ENCODE peak calls at places on chromosomes 12 and 14, in ten cellular contexts. Y, V, W, K, J, L, S, B, X and N are unnamed samples.

GRCh38 chr14:89277229-89277628 is 139.8 kb downstream of the FOXN3 start:
- DNase-seq in V (no peak), B (no peak), Y (no peak), W (no peak), X (no peak), L (no peak), S (no peak), K (no peak), J (no peak), N (no peak)

GRCh38 chr12:71684081-71684480 is 1.8 kb upstream of the TMEM19 start:
- DNase-seq in B (no peak), X (no peak), Y (no peak), J (peak), W (peak), L (no peak), V (no peak), K (no peak), S (no peak), N (no peak)

GRCh38 chr12:90368081-90368480 is 586.9 kb downstream of the CCER1 start:
- DNase-seq in B (peak), L (no peak), J (no peak), X (no peak), V (no peak), Y (no peak), S (no peak), K (no peak), W (no peak), N (no peak)

GRCh38 chr14:96078687-96079016 is 39.5 kb downstream of the C14orf132 start:
- DNase-seq in Y (no peak), S (no peak), X (no peak), K (no peak), J (no peak), W (no peak), B (no peak), L (no peak), V (no peak), N (no peak)

GRCh38 chr12:47652491-47653234 is 53.2 kb downstream of the RPAP3 start:
- DNase-seq in B (no peak), L (no peak), X (no peak), S (no peak), V (no peak), K (no peak), W (peak), Y (peak), J (peak), N (peak)

GRCh38 chr12:6020930-6021329 is 75.9 kb upstream of the ANO2 start:
- DNase-seq in X (no peak), W (no peak), K (no peak), J (no peak), B (no peak), Y (no peak), V (no peak), L (no peak), S (no peak), N (no peak)

GRCh38 chr12:106068296-106068695 is 70.5 kb downstream of the NUAK1 start:
- DNase-seq in X (no peak), V (no peak), W (no peak), J (no peak), S (no peak), L (no peak), B (no peak), K (no peak), Y (no peak), N (no peak)

GRCh38 chr12:127063339-127064090 is 1203.5 kb upstream of the TMEM132C start:
- DNase-seq in W (no peak), B (no peak), S (no peak), V (no peak), X (no peak), L (no peak), K (no peak), Y (no peak), J (no peak), N (no peak)

GRCh38 chr12:45273717-45274271 is 57.9 kb downstream of the ANO6 start:
- DNase-seq in S (no peak), W (peak), B (peak), X (peak), J (peak), V (peak), Y (no peak), K (peak), L (no peak), N (no peak)

GRCh38 chr14:62934439-62934838 is 110.8 kb downstream of the KCNH5 start:
- DNase-seq in K (no peak), Y (no peak), B (no peak), X (no peak), W (no peak), S (no peak), V (no peak), J (no peak), L (no peak), N (no peak)

GRCh38 chr14:77989441-77989891 is 180.7 kb upstream of the NRXN3 start:
- DNase-seq in V (no peak), J (no peak), L (peak), S (no peak), W (no peak), X (no peak), Y (peak), B (no peak), K (no peak), N (no peak)

GRCh38 chr12:128976120-128976519 is 122.8 kb downstream of the GLT1D1 start:
- DNase-seq in W (no peak), L (peak), V (peak), S (peak), J (peak), K (no peak), Y (peak), B (no peak), X (no peak), N (no peak)

GRCh38 chr12:21516281-21516680 is 9.8 kb upstream of the SPX start:
- DNase-seq in K (no peak), X (no peak), Y (no peak), J (no peak), W (no peak), V (no peak), B (no peak), L (no peak), S (no peak), N (no peak)

GRCh38 chr12:1443421-1444141 is 150.8 kb downstream of the FBXL14 start:
- DNase-seq in S (no peak), J (no peak), W (no peak), L (no peak), Y (peak), X (peak), K (no peak), V (no peak), B (peak), N (no peak)

GRCh38 chr12:57215668-57216013 is 953 bp upstream of the NXPH4 start:
- DNase-seq in L (no peak), S (no peak), Y (peak), J (no peak), W (no peak), X (no peak), V (no peak), B (peak), K (no peak), N (no peak)

DNA sequence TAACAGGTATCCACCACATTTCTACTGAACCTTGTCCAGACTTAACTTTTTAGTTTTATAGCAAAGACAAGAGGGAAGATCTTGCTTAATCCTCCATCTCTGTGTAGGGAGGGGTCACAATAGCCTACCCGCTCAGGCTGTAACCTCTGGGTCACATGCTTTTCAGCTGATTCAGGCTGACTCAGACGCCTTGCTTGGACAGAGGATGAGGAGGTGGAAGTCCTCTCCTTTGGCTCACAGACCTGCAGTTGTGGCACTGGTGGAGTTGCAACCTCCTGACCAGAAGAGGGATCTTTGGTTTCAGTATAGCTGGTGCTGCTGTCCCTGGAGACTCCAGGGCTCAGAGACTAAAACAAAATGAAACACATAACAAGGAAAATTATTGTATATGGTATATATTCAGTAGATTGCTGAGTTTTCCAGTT is 16.2 kb downstream of the ACIN1 start:
- DNase-seq in L (no peak), S (no peak), K (peak), V (peak), Y (no peak), W (peak), B (peak), J (peak), X (peak), N (peak)
- TF ChIP-seq CTCF in L (no peak), S (no peak), K (no peak), V (no peak), Y (no peak), W (no peak), B (peak), J (no peak), X (no peak), N (no peak)

GRCh38 chr12:49974231-49974675 is 1.5 kb downstream of the AQP6 start:
- DNase-seq in J (peak), B (peak), X (peak), W (peak), Y (peak), L (peak), V (peak), S (no peak), K (no peak), N (peak)
- TF ChIP-seq CTCF in J (peak), B (peak), X (peak), W (peak), Y (peak), L (peak), V (peak), S (no peak), K (no peak), N (peak)

GRCh38 chr14:91249841-91250616 is 5.5 kb upstream of the GPR68 start:
- DNase-seq in V (peak), L (no peak), B (peak), W (no peak), S (no peak), J (peak), Y (peak), K (peak), X (no peak), N (no peak)
- TF ChIP-seq CTCF in V (no peak), L (no peak), B (no peak), W (no peak), S (no peak), J (no peak), Y (peak), K (no peak), X (no peak), N (no peak)

GRCh38 chr14:75175677-75176141 is 703 bp downstream of the TMED10 start:
- DNase-seq in W (no peak), L (no peak), B (no peak), X (no peak), S (no peak), J (no peak), Y (no peak), K (no peak), V (no peak), N (no peak)

GRCh38 chr14:75174066-75174465 is 2.3 kb downstream of the TMED10 start:
- DNase-seq in S (no peak), K (no peak), L (no peak), V (no peak), B (no peak), Y (no peak), J (no peak), X (no peak), W (no peak), N (no peak)

GRCh38 chr14:75170797-75171196 is 5.6 kb downstream of the TMED10 start:
- DNase-seq in V (no peak), W (peak), K (no peak), B (no peak), S (no peak), L (no peak), J (no peak), Y (no peak), X (peak), N (no peak)

GRCh38 chr14:75181426-75182062 is 5.1 kb upstream of the TMED10 start:
- DNase-seq in W (no peak), B (no peak), J (no peak), S (no peak), K (no peak), Y (no peak), X (no peak), V (no peak), L (no peak), N (no peak)

GRCh38 chr14:75176142-75176820 is at the start of gene TMED10:
- DNase-seq in Y (peak), S (peak), B (peak), W (peak), J (peak), L (peak), X (peak), V (peak), K (peak), N (peak)
- TF ChIP-seq CTCF in Y (peak), S (no peak), B (no peak), W (no peak), J (no peak), L (no peak), X (no peak), V (no peak), K (no peak), N (no peak)

DNA sequence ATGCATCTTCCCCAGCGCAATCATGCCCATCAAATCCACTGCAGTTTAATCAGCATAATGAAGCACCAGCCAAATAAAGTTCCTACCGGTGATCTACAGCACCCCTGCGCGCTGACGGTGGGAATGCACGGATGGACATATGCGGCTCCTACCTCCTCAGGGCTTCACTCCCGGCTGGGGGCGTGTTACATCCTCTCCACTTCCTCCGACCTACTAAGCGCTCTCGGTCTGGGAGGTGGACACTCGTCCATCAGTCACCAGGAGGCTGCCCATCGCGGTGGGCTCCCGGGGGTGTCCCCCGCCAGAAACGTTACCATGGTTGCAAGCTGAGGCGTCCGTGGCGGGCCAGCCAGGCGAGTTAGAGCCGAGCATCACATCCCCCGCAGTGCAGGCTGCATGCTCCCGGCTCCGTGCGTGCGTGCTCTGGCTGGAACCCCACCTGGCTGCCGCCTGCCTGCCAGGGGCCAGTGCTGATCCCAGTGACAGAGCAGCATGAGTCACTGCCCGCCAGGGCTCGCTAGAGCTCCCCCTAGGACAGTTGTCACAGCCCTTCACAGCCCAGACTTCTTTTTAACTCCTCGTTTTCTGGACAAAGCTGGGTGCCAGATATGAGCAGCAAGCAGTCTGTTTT is 73.0 kb downstream of the CIT start:
- DNase-seq in J (peak), V (peak), L (peak), Y (peak), K (peak), W (peak), S (peak), X (peak), B (peak), N (peak)
- TF ChIP-seq CTCF in J (peak), V (no peak), L (peak), Y (peak), K (peak), W (peak), S (no peak), X (peak), B (peak), N (no peak)

GRCh38 chr12:81257952-81258551 is 180.2 kb downstream of the ACSS3 start:
- DNase-seq in B (peak), S (no peak), X (peak), Y (no peak), W (peak), V (no peak), J (peak), L (no peak), K (peak), N (no peak)
- TF ChIP-seq CTCF in B (peak), S (peak), X (peak), Y (peak), W (peak), V (no peak), J (peak), L (peak), K (peak), N (peak)

DNA sequence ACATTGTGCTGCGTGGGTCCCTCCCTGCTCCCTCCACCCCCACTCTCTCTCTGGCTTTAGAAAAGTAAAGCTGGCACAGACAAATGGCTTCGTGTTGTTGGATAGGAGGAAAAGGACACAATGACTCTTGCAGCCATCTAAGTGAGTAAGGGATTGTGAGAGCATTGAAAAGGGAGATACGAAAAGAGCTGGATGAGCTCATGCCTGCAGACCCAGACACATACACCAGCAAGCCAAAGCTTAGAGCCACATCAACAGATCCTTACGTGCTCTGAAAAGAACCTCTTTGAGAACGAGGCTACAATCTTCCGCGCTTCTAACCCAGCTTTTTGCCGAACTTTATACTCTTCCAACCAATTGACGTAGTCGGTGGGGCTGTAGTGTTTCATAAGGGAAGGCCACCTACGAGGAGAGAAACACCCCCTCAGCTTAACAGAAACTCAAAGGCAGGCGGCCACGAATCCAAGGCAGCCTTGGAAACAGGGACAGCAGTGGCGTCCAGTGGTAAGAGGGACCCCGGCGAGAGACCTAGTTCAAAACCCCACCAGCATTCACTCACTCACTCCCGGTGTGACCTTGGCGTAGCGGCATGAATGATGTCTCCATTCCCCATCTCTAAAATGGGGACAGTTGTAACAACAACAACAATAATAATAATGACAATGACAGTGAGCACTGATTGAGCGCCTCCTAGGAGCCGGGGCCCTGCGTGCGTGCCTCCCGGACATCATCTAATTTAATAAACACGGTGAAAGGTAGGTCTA is 1.1 kb downstream of the FBXO21 start:
- DNase-seq in L (no peak), S (no peak), K (no peak), J (peak), X (peak), W (peak), Y (peak), V (no peak), B (peak), N (no peak)
- TF ChIP-seq CTCF in L (no peak), S (no peak), K (no peak), J (no peak), X (no peak), W (no peak), Y (no peak), V (no peak), B (no peak), N (no peak)

GRCh38 chr14:74531467-74531866 is 37.9 kb downstream of the ISCA2 start:
- DNase-seq in V (peak), J (peak), W (peak), L (no peak), Y (peak), B (peak), K (peak), X (peak), S (peak), N (no peak)
- TF ChIP-seq CTCF in V (no peak), J (no peak), W (peak), L (no peak), Y (peak), B (peak), K (no peak), X (peak), S (no peak), N (peak)

GRCh38 chr12:109255377-109255776 is 53.7 kb downstream of the FOXN4 start:
- DNase-seq in V (no peak), X (peak), Y (peak), J (peak), S (peak), L (no peak), B (peak), K (no peak), W (peak), N (no peak)
- TF ChIP-seq CTCF in V (no peak), X (peak), Y (peak), J (no peak), S (no peak), L (peak), B (peak), K (no peak), W (peak), N (no peak)

GRCh38 chr14:64951724-64952123 is 9.2 kb upstream of the GPX2 start:
- DNase-seq in V (no peak), L (no peak), J (no peak), Y (no peak), W (no peak), K (no peak), S (no peak), X (no peak), B (no peak), N (no peak)

GRCh38 chr14:64951291-64951690 is 8.7 kb upstream of the GPX2 start:
- DNase-seq in B (no peak), S (no peak), V (no peak), K (no peak), X (no peak), W (no peak), Y (no peak), J (no peak), L (no peak), N (no peak)

GRCh38 chr14:64953661-64954060 is 11.1 kb upstream of the GPX2 start:
- DNase-seq in V (no peak), S (no peak), Y (no peak), J (no peak), K (no peak), X (no peak), W (no peak), L (no peak), B (no peak), N (no peak)

GRCh38 chr14:64953310-64953654 is 10.7 kb upstream of the GPX2 start:
- DNase-seq in Y (no peak), L (no peak), S (no peak), B (no peak), V (no peak), W (no peak), K (no peak), J (no peak), X (no peak), N (no peak)

GRCh38 chr14:64952598-64953309 is 10.2 kb upstream of the GPX2 start:
- DNase-seq in J (peak), K (no peak), L (no peak), X (peak), B (no peak), W (no peak), S (no peak), Y (peak), V (no peak), N (no peak)
- TF ChIP-seq CTCF in J (no peak), K (no peak), L (no peak), X (no peak), B (peak), W (no peak), S (no peak), Y (peak), V (no peak), N (no peak)